ENCODE peak calls at places on chromosomes 12 and 14, in ten cellular contexts. Z is stimulated activated CD8-positive, alpha-beta memory T cell treated with anti-CD3 and anti-CD28 coated beads, Interleukin-12 subunit alpha, Interleukin-12 subunit beta, amount 100 ng/mL, for 1 hour; R is stimulated activated naive B cell treated with anti-CD40 and anti-IgM and Interleukin-4, amounts not matched to agents 10 μg/mL and 1 μg/mL and 100 μg/mL, for 72 hours; M is lung microvascular endothelial cell; Y is NCI-H1092; G is B cell; F is foreskin keratinocyte; C is NCI-H2029 treated with DMSO at 0.1 percent for 48 hours; Q is NCI-H1105; U is pancreas. H is an unnamed sample.

GRCh38 chr14:106556665-106557289 is 1030.4 kb downstream of the TMEM121 start:
- DNase-seq in R (peak), G (peak), Y (no peak), Z (peak), C (peak), F (no peak), Q (peak), U (peak), M (peak), H (no peak)

GRCh38 chr14:86404425-86404824 is 874.5 kb downstream of the FLRT2 start:
- DNase-seq in U (no peak), G (no peak), F (no peak), Q (no peak), C (no peak), M (no peak), Z (no peak), R (no peak), Y (no peak), H (no peak)

GRCh38 chr12:104352106-104352713 is 48.7 kb downstream of the EID3 start:
- DNase-seq in R (no peak), G (no peak), Y (no peak), Q (no peak), Z (no peak), C (no peak), U (no peak), F (no peak), M (no peak), H (no peak)

GRCh38 chr12:93167841-93168492 is 209.8 kb upstream of the NUDT4 start:
- DNase-seq in Y (no peak), C (no peak), Z (no peak), Q (no peak), G (peak), U (no peak), R (peak), M (peak), F (no peak), H (peak)

GRCh38 chr14:42490536-42490935 is 883.9 kb downstream of the LRFN5 start:
- DNase-seq in G (no peak), F (peak), Y (no peak), M (no peak), R (no peak), U (no peak), C (no peak), Q (no peak), Z (no peak), H (no peak)

GRCh38 chr12:25958254-25959068 is at the start of gene RASSF8:
- DNase-seq in Q (peak), F (no peak), Z (no peak), R (peak), C (no peak), Y (peak), M (peak), G (peak), U (peak), H (peak)

GRCh38 chr12:95131589-95132335 is 58.3 kb upstream of the NR2C1 start:
- DNase-seq in Y (no peak), Z (no peak), Q (no peak), C (no peak), G (no peak), M (no peak), R (no peak), U (no peak), F (no peak), H (no peak)

GRCh38 chr14:34732802-34733201 is 18.4 kb upstream of the CFL2 start:
- DNase-seq in U (no peak), C (no peak), F (no peak), R (no peak), Q (no peak), Y (no peak), G (no peak), Z (no peak), M (no peak), H (no peak)

GRCh38 chr12:68222336-68222735 is 3.3 kb downstream of the IL26 start:
- DNase-seq in Z (no peak), Q (peak), Y (no peak), C (no peak), U (no peak), R (no peak), F (no peak), G (no peak), M (no peak), H (peak)

GRCh38 chr12:2300886-2301285 is 248.1 kb downstream of the CACNA1C start:
- DNase-seq in C (no peak), F (no peak), Q (no peak), U (no peak), G (no peak), R (no peak), Z (no peak), M (no peak), Y (no peak), H (no peak)

GRCh38 chr12:67456281-67456918 is 187.2 kb downstream of the CAND1 start:
- DNase-seq in C (peak), Q (peak), F (peak), R (no peak), G (no peak), Z (no peak), U (no peak), Y (peak), M (no peak), H (no peak)

GRCh38 chr14:22882529-22883190 is 362 bp upstream of the REM2 start:
- DNase-seq in Z (no peak), R (no peak), M (peak), G (peak), U (no peak), F (no peak), C (peak), Y (peak), Q (peak), H (peak)

GRCh38 chr12:129966086-129966640 is 62.3 kb upstream of the TMEM132D start:
- DNase-seq in R (no peak), Y (no peak), C (no peak), F (no peak), U (no peak), M (no peak), G (no peak), Z (no peak), Q (no peak), H (no peak)

GRCh38 chr12:122982963-122983788 is 2.7 kb downstream of the ARL6IP4 start:
- DNase-seq in M (no peak), Q (no peak), Z (no peak), C (no peak), U (no peak), G (no peak), F (no peak), R (no peak), Y (no peak), H (no peak)

GRCh38 chr12:63129927-63130326 is 21.1 kb downstream of the AVPR1A start:
- DNase-seq in G (no peak), C (no peak), Z (no peak), Y (no peak), M (no peak), U (no peak), F (no peak), R (no peak), Q (no peak), H (no peak)

GRCh38 chr12:51028126-51028810 is 2.1 kb upstream of the SLC11A2 start:
- DNase-seq in Y (no peak), R (no peak), F (peak), C (no peak), U (no peak), Q (no peak), G (no peak), Z (no peak), M (peak), H (peak)

GRCh38 chr14:88950069-88950468 is 125.6 kb downstream of the TTC8 start:
- DNase-seq in U (no peak), M (no peak), G (no peak), F (no peak), C (no peak), Y (no peak), Z (no peak), R (no peak), Q (no peak), H (no peak)

GRCh38 chr12:40375076-40375475 is 150.3 kb downstream of the LRRK2 start:
- DNase-seq in F (no peak), G (peak), Q (no peak), C (no peak), R (no peak), U (no peak), M (peak), Z (no peak), Y (no peak), H (no peak)

GRCh38 chr14:56173360-56173922 is 55.2 kb downstream of the PELI2 start:
- DNase-seq in R (no peak), U (no peak), Y (no peak), Q (no peak), Z (no peak), C (no peak), G (no peak), M (no peak), F (no peak), H (no peak)

GRCh38 chr14:96121660-96122395 is 82.7 kb downstream of the C14orf132 start:
- DNase-seq in M (no peak), F (no peak), R (no peak), Y (no peak), Q (no peak), C (no peak), U (no peak), G (no peak), Z (no peak), H (no peak)

GRCh38 chr12:5390174-5390799 is 41.6 kb upstream of the NTF3 start:
- DNase-seq in G (no peak), C (no peak), Z (no peak), R (no peak), M (no peak), U (no peak), F (no peak), Q (no peak), Y (no peak), H (no peak)

GRCh38 chr12:23221066-23221465 is 596.1 kb downstream of the ETNK1 start:
- DNase-seq in R (no peak), C (no peak), Q (no peak), U (no peak), Y (peak), Z (no peak), G (no peak), F (no peak), M (no peak), H (no peak)

GRCh38 chr12:108697905-108698304 is 33.4 kb downstream of the CORO1C start:
- DNase-seq in M (no peak), F (no peak), Q (no peak), R (no peak), G (no peak), C (no peak), Y (no peak), U (no peak), Z (no peak), H (no peak)

GRCh38 chr12:56230449-56231183 is 765 bp downstream of the SLC39A5 start:
- DNase-seq in Z (no peak), C (no peak), F (no peak), M (no peak), G (no peak), Q (no peak), Y (no peak), R (no peak), U (peak), H (no peak)

GRCh38 chr12:15629108-15629507 is 160.1 kb downstream of the EPS8 start:
- DNase-seq in U (no peak), F (peak), M (peak), Z (no peak), C (no peak), G (no peak), Q (no peak), R (peak), Y (no peak), H (peak)

GRCh38 chr14:91186515-91187066 is 57.9 kb downstream of the GPR68 start:
- DNase-seq in Z (no peak), C (no peak), R (no peak), F (no peak), Y (no peak), U (no peak), G (no peak), M (no peak), Q (no peak), H (no peak)

GRCh38 chr14:99579903-99580570 is 24.0 kb downstream of the CCDC85C start:
- DNase-seq in F (peak), C (no peak), U (no peak), M (peak), Z (no peak), Y (no peak), R (no peak), Q (no peak), G (no peak), H (peak)

GRCh38 chr14:55336161-55336560 is 64.9 kb downstream of the FBXO34 start:
- DNase-seq in Z (no peak), U (no peak), R (no peak), Q (no peak), Y (no peak), M (peak), G (no peak), F (no peak), C (no peak), H (peak)

GRCh38 chr12:124906606-124907261 is 7.7 kb downstream of the UBC start:
- DNase-seq in Y (no peak), F (peak), Z (peak), R (peak), U (peak), M (peak), G (peak), C (no peak), Q (no peak), H (peak)

GRCh38 chr12:11813422-11813813 is 163.9 kb downstream of the ETV6 start:
- DNase-seq in M (no peak), R (no peak), F (no peak), Y (no peak), Q (no peak), G (no peak), Z (no peak), U (no peak), C (no peak), H (no peak)

GRCh38 chr12:70794131-70794530 is 126.4 kb downstream of the PTPRR start:
- DNase-seq in Y (no peak), M (no peak), Z (no peak), U (no peak), C (no peak), F (no peak), G (no peak), R (no peak), Q (no peak), H (no peak)

GRCh38 chr12:111753144-111753881 is 13.4 kb upstream of the ALDH2 start:
- DNase-seq in M (peak), Z (no peak), Q (peak), F (no peak), U (peak), G (peak), C (no peak), R (no peak), Y (no peak), H (peak)

GRCh38 chr12:85711735-85712390 is 124.3 kb downstream of the RASSF9 start:
- DNase-seq in U (no peak), C (no peak), F (no peak), R (no peak), G (no peak), Q (no peak), Z (no peak), Y (no peak), M (no peak), H (no peak)

GRCh38 chr12:21921436-21921835 is 19.8 kb downstream of the ABCC9 start:
- DNase-seq in Y (no peak), R (no peak), Q (no peak), M (no peak), F (no peak), C (no peak), Z (no peak), G (no peak), U (no peak), H (no peak)

GRCh38 chr14:53520529-53520928 is 367.4 kb upstream of the DDHD1 start:
- DNase-seq in M (no peak), F (no peak), R (no peak), U (no peak), Y (no peak), C (no peak), Z (no peak), G (no peak), Q (no peak), H (no peak)

GRCh38 chr12:131865196-131865875 is 29.1 kb upstream of the ULK1 start:
- DNase-seq in Q (no peak), Z (no peak), R (no peak), M (peak), G (no peak), Y (no peak), F (no peak), C (no peak), U (no peak), H (no peak)

GRCh38 chr14:93546642-93547041 is 115.9 kb downstream of the UNC79 start:
- DNase-seq in R (no peak), F (no peak), Z (no peak), Y (no peak), M (no peak), G (no peak), Q (no peak), C (no peak), U (no peak), H (no peak)

H was measured in dermis blood vessel endothelial cell.